ENCODE peak calls at places on chromosomes 7 and 10, in ten cellular contexts. G is Kasumi-1, P is T-helper 17 cell, W is mesothelial cell of epicardium, U is RWPE1, X is bronchial epithelial cell, Y is activated T-cell treated with anti-CD3 and anti-CD28 coated beads for 1 hour, L is RCC 7860, N is adipocyte, H is WTC11. V is an unnamed sample.

GRCh38 chr7:55132890-55133551 is 114.2 kb downstream of the EGFR start:
- DNase-seq in Y (no peak), X (peak), W (no peak), L (peak), U (peak), H (no peak), G (no peak), N (peak), P (no peak), V (peak)

GRCh38 chr10:17457083-17457482 is 2.7 kb upstream of the ST8SIA6 start:
- DNase-seq in W (no peak), P (no peak), H (no peak), L (no peak), G (no peak), Y (no peak), X (no peak), N (no peak), U (no peak), V (no peak)

GRCh38 chr7:105016083-105017075 is 2.4 kb downstream of the KMT2E start:
- DNase-seq in U (no peak), G (no peak), X (no peak), W (no peak), Y (no peak), L (peak), N (peak), P (no peak), H (no peak), V (no peak)

GRCh38 chr10:78194539-78195402 is 161.1 kb downstream of the RPS24 start:
- DNase-seq in G (no peak), W (no peak), N (no peak), X (peak), H (no peak), Y (no peak), L (peak), U (no peak), P (no peak), V (no peak)

GRCh38 chr10:70357447-70358035 is 24.9 kb downstream of the LRRC20 start:
- DNase-seq in G (no peak), P (no peak), H (no peak), N (peak), Y (no peak), W (no peak), L (no peak), X (no peak), U (no peak), V (peak)

GRCh38 chr7:73678862-73679261 is 4.4 kb downstream of the DNAJC30 start:
- DNase-seq in U (no peak), P (no peak), X (no peak), L (no peak), W (no peak), G (no peak), N (no peak), H (no peak), Y (no peak), V (no peak)

GRCh38 chr7:93378131-93378530 is 146.0 kb downstream of the VPS50 start:
- DNase-seq in H (no peak), P (no peak), U (no peak), W (no peak), L (no peak), X (no peak), G (no peak), N (no peak), Y (no peak), V (peak)

GRCh38 chr10:110967009-110967630 is 47.7 kb downstream of the SHOC2 start:
- DNase-seq in N (no peak), Y (no peak), H (no peak), G (no peak), L (no peak), P (no peak), U (no peak), W (no peak), X (no peak), V (no peak)

GRCh38 chr10:19815478-19816419 is 483 bp upstream of the PLXDC2 start:
- DNase-seq in X (no peak), U (no peak), Y (no peak), G (peak), L (peak), H (peak), N (peak), W (peak), P (no peak), V (peak)

GRCh38 chr10:57972783-57973182 is 294.9 kb downstream of the IPMK start:
- DNase-seq in U (no peak), H (no peak), N (peak), W (no peak), Y (no peak), P (no peak), G (no peak), X (no peak), L (no peak), V (no peak)

GRCh38 chr10:87771871-87772500 is 46.0 kb downstream of the ATAD1 start:
- DNase-seq in Y (no peak), U (peak), L (peak), P (no peak), W (no peak), N (peak), G (peak), X (peak), H (no peak), V (peak)

GRCh38 chr7:31493714-31494181 is 20.1 kb upstream of the ITPRID1 start:
- DNase-seq in U (peak), X (peak), H (no peak), L (no peak), Y (no peak), P (no peak), W (no peak), N (no peak), G (no peak), V (peak)

GRCh38 chr10:103472005-103472404 is 7.0 kb downstream of the CALHM3 start:
- DNase-seq in W (no peak), P (no peak), N (no peak), U (no peak), G (peak), X (no peak), Y (no peak), L (no peak), H (no peak), V (peak)

V was measured in MV-4-11.